ENCODE peak calls at places on chromosomes 6 and 20, in nine cellular contexts. F is fibroblast of lung; J is sciatic nerve; W is activated effector memory CD4-positive, alpha-beta T cell treated with anti-CD3 and anti-CD28 coated beads, Interleukin-2, amount 50 U/mL, for 16 hours; N is heart right ventricle; U is stimulated activated naive CD8-positive, alpha-beta T cell treated with anti-CD3 and anti-CD28 coated beads, Interleukin-15, Interleukin-2, amounts not matched to agents 100 U/mL and 50 U/mL, for 24 hours; C is globus pallidus; D is 8988T; O is ovary. S is an unnamed sample.

GRCh38 chr6:14263881-14264424 is 146.4 kb downstream of the CD83 start:
- DNase-seq in F (no peak), J (no peak), W (no peak), N (no peak), U (no peak), C (no peak), D (no peak), O (no peak), S (no peak)

GRCh38 chr20:51434556-51435256 is 107.8 kb downstream of the NFATC2 start:
- DNase-seq in F (peak; percentile 88), J (no peak), W (no peak), N (no peak), U (no peak), C (no peak), D (no peak), O (no peak), S (no peak)

GRCh38 chr6:16731503-16732018 is 29.7 kb downstream of the ATXN1 start:
- DNase-seq in F (no peak), J (no peak), W (peak; percentile 76), N (no peak), U (peak; percentile 34), C (no peak), D (no peak), O (no peak), S (no peak)

GRCh38 chr6:116102856-116103255 is 2.2 kb downstream of the NT5DC1 start:
- DNase-seq in F (no peak), J (no peak), W (no peak), N (no peak), U (no peak), C (peak; percentile 27), D (no peak), O (no peak), S (no peak)

GRCh38 chr6:47277702-47278101 is 32.0 kb downstream of the TNFRSF21 start:
- DNase-seq in F (no peak), J (no peak), W (no peak), N (no peak), U (no peak), C (no peak), D (no peak), O (no peak), S (no peak)

GRCh38 chr6:157558049-157558448 is 177.1 kb downstream of the ZDHHC14 start:
- DNase-seq in F (no peak), J (no peak), W (no peak), N (no peak), U (no peak), C (no peak), D (no peak), O (no peak), S (no peak)

GRCh38 chr6:110552901-110553641 is 76.7 kb upstream of the SLC22A16 start:
- DNase-seq in F (no peak), J (no peak), W (no peak), N (no peak), U (no peak), C (no peak), D (no peak), O (no peak), S (no peak)

GRCh38 chr20:17598013-17598550 is 28.2 kb downstream of the DSTN start:
- DNase-seq in F (no peak), J (no peak), W (no peak), N (no peak), U (no peak), C (no peak), D (no peak), O (no peak), S (no peak)

GRCh38 chr6:142478117-142478516 is 176.3 kb downstream of the ADGRG6 start:
- DNase-seq in F (peak; percentile 28), J (no peak), W (no peak), N (no peak), U (peak; percentile 7), C (no peak), D (no peak), O (no peak), S (no peak)

GRCh38 chr6:53703047-53703446 is 37.5 kb upstream of the KLHL31 start:
- DNase-seq in F (no peak), J (no peak), W (no peak), N (no peak), U (no peak), C (no peak), D (no peak), O (no peak), S (no peak)

GRCh38 chr20:5843054-5843731 is 93.0 kb downstream of the SHLD1 start:
- DNase-seq in F (peak; percentile 17), J (no peak), W (no peak), N (no peak), U (no peak), C (no peak), D (no peak), O (no peak), S (no peak)

GRCh38 chr6:10084276-10084993 is 330.4 kb downstream of the TFAP2A start:
- DNase-seq in F (no peak), J (no peak), W (no peak), N (no peak), U (no peak), C (no peak), D (no peak), O (no peak), S (no peak)

GRCh38 chr20:50054626-50055511 is 58.1 kb downstream of the UBE2V1 start:
- DNase-seq in F (peak; percentile 55), J (peak; percentile 73), W (no peak), N (peak; percentile 55), U (no peak), C (peak; percentile 88), D (no peak), O (peak; percentile 70), S (peak; percentile 55)

GRCh38 chr20:61940976-61941720 is 124.5 kb downstream of the TAF4 start:
- DNase-seq in F (no peak), J (no peak), W (peak; percentile 48), N (no peak), U (no peak), C (no peak), D (no peak), O (no peak), S (no peak)

GRCh38 chr6:89970609-89971337 is 76.5 kb downstream of the GJA10 start:
- DNase-seq in F (peak; percentile 78), J (no peak), W (no peak), N (peak; percentile 18), U (no peak), C (peak; percentile 76), D (peak; percentile 33), O (no peak), S (peak; percentile 58)

GRCh38 chr20:63106108-63106764 is 99.5 kb upstream of the BHLHE23 start:
- DNase-seq in F (peak; percentile 31), J (no peak), W (no peak), N (peak; percentile 46), U (no peak), C (no peak), D (no peak), O (no peak), S (no peak)

GRCh38 chr20:62602550-62602949 is 39.8 kb upstream of the SLCO4A1 start:
- DNase-seq in F (no peak), J (no peak), W (peak; percentile 74), N (no peak), U (peak; percentile 64), C (no peak), D (no peak), O (no peak), S (no peak)

GRCh38 chr6:156866181-156866862 is 89.1 kb downstream of the ARID1B start:
- DNase-seq in F (peak; percentile 64), J (no peak), W (peak; percentile 77), N (no peak), U (no peak), C (peak; percentile 47), D (no peak), O (no peak), S (no peak)

GRCh38 chr20:62129731-62130531 is 7.7 kb downstream of the LSM14B start:
- DNase-seq in F (no peak), J (no peak), W (no peak), N (no peak), U (no peak), C (no peak), D (no peak), O (no peak), S (no peak)

GRCh38 chr20:36017034-36017951 is 48.9 kb downstream of the CNBD2 start:
- DNase-seq in F (peak; percentile 59), J (peak; percentile 59), W (no peak), N (no peak), U (no peak), C (no peak), D (no peak), O (peak; percentile 56), S (peak; percentile 68)

GRCh38 chr20:44734938-44735337 is 10.7 kb upstream of the KCNK15 start:
- DNase-seq in F (peak; percentile 46), J (no peak), W (no peak), N (no peak), U (no peak), C (no peak), D (no peak), O (no peak), S (no peak)

GRCh38 chr6:152054441-152054840 is 247.0 kb downstream of the ESR1 start:
- DNase-seq in F (no peak), J (no peak), W (no peak), N (no peak), U (no peak), C (no peak), D (no peak), O (no peak), S (no peak)

GRCh38 chr20:24303393-24303792 is 166.0 kb upstream of the SYNDIG1 start:
- DNase-seq in F (peak; percentile 7), J (no peak), W (no peak), N (no peak), U (no peak), C (peak; percentile 67), D (no peak), O (no peak), S (no peak)

GRCh38 chr20:23763345-23763744 is 12.6 kb upstream of the CST1 start:
- DNase-seq in F (no peak), J (no peak), W (no peak), N (no peak), U (no peak), C (no peak), D (no peak), O (no peak), S (no peak)

GRCh38 chr6:116682334-116682712 is 1.3 kb downstream of the KPNA5 start:
- DNase-seq in F (peak; percentile 81), J (no peak), W (peak; percentile 74), N (no peak), U (peak; percentile 41), C (peak; percentile 53), D (no peak), O (peak; percentile 26), S (peak; percentile 29)

GRCh38 chr6:11224252-11224965 is 8.1 kb downstream of the NEDD9 start:
- DNase-seq in F (no peak), J (no peak), W (peak; percentile 72), N (no peak), U (peak; percentile 42), C (no peak), D (no peak), O (no peak), S (no peak)